ENCODE peak calls at places on chromosomes 6 and 20, in nine cellular contexts. F is endothelial cell, U is cardiac muscle cell, T is RWPE1, Y is prostate gland, O is GM12865, G is psoas muscle, J is AG04449, W is GM23338. P is an unnamed sample.

GRCh38 chr6:22656696-22657340 is 87.5 kb downstream of the HDGFL1 start:
- DNase-seq in F (no peak), U (no peak), T (no peak), Y (no peak), O (no peak), G (no peak), J (no peak), W (no peak), P (no peak)

GRCh38 chr6:127176175-127176574 is 57.7 kb downstream of the RSPO3 start:
- DNase-seq in F (no peak), U (no peak), T (no peak), Y (no peak), O (no peak), G (no peak), J (no peak), W (no peak), P (no peak)

GRCh38 chr20:39885975-39886649 is 802.9 kb downstream of the MAFB start:
- DNase-seq in F (peak), U (peak), T (peak), Y (peak), O (peak), G (peak), J (peak), W (peak), P (peak)

GRCh38 chr6:29071831-29072723 is 15.0 kb downstream of the OR2B3 start:
- DNase-seq in F (peak), U (peak), T (peak), Y (no peak), O (peak), G (no peak), J (no peak), W (peak), P (peak)

GRCh38 chr20:62427172-62428007 is at the start of gene RBBP8NL:
- DNase-seq in F (no peak), U (no peak), T (peak), Y (peak), O (no peak), G (no peak), J (no peak), W (peak), P (no peak)

GRCh38 chr20:9615766-9616454 is 101.5 kb downstream of the LAMP5 start:
- DNase-seq in F (no peak), U (no peak), T (no peak), Y (no peak), O (peak), G (no peak), J (no peak), W (no peak), P (no peak)

GRCh38 chr20:47338131-47338628 is 18.3 kb downstream of the ZMYND8 start:
- DNase-seq in F (no peak), U (no peak), T (no peak), Y (no peak), O (no peak), G (peak), J (no peak), W (no peak), P (no peak)

GRCh38 chr6:66094615-66095014 is 387.6 kb upstream of the EYS start:
- DNase-seq in F (no peak), U (no peak), T (no peak), Y (no peak), O (no peak), G (no peak), J (no peak), W (no peak), P (no peak)

GRCh38 chr20:18721716-18722115 is 91.9 kb upstream of the SCP2D1 start:
- DNase-seq in F (no peak), U (no peak), T (no peak), Y (no peak), O (no peak), G (no peak), J (no peak), W (no peak), P (no peak)

GRCh38 chr20:53677447-53678314 is 84.0 kb upstream of the ZNF217 start:
- DNase-seq in F (peak), U (peak), T (no peak), Y (no peak), O (no peak), G (no peak), J (no peak), W (peak), P (peak)

GRCh38 chr6:167152858-167153257 is 4.9 kb downstream of the GPR31 start:
- DNase-seq in F (no peak), U (no peak), T (no peak), Y (no peak), O (peak), G (no peak), J (no peak), W (no peak), P (no peak)

GRCh38 chr20:54662064-54662463 is 186.7 kb downstream of the DOK5 start:
- DNase-seq in F (no peak), U (no peak), T (no peak), Y (no peak), O (no peak), G (no peak), J (no peak), W (peak), P (no peak)

GRCh38 chr6:8435845-8436168 is 462 bp upstream of the SLC35B3 start:
- DNase-seq in F (no peak), U (no peak), T (peak), Y (no peak), O (no peak), G (no peak), J (no peak), W (no peak), P (no peak)

GRCh38 chr6:112235956-112236355 is 18.4 kb downstream of the LAMA4 start:
- DNase-seq in F (no peak), U (no peak), T (no peak), Y (no peak), O (peak), G (no peak), J (no peak), W (no peak), P (no peak)

GRCh38 chr20:37356387-37356786 is 10.4 kb downstream of the SRC start:
- DNase-seq in F (no peak), U (no peak), T (peak), Y (peak), O (no peak), G (peak), J (no peak), W (no peak), P (no peak)

GRCh38 chr20:58945967-58946631 is 35.0 kb upstream of the NELFCD start:
- DNase-seq in F (no peak), U (no peak), T (no peak), Y (no peak), O (no peak), G (no peak), J (no peak), W (no peak), P (no peak)

GRCh38 chr20:2137552-2138201 is 36.0 kb downstream of the STK35 start:
- DNase-seq in F (no peak), U (no peak), T (no peak), Y (no peak), O (no peak), G (no peak), J (peak), W (no peak), P (no peak)

GRCh38 chr6:53894086-53894485 is 99.3 kb downstream of the LRRC1 start:
- DNase-seq in F (no peak), U (no peak), T (peak), Y (no peak), O (peak), G (no peak), J (no peak), W (no peak), P (no peak)

GRCh38 chr6:51462896-51463679 is 624.3 kb downstream of the PKHD1 start:
- DNase-seq in F (no peak), U (no peak), T (no peak), Y (no peak), O (no peak), G (no peak), J (no peak), W (no peak), P (no peak)

GRCh38 chr20:34052414-34052813 is 58.7 kb downstream of the RALY start:
- DNase-seq in F (no peak), U (no peak), T (no peak), Y (no peak), O (no peak), G (no peak), J (no peak), W (no peak), P (no peak)

GRCh38 chr6:144343736-144344428 is 58.7 kb downstream of the UTRN start:
- DNase-seq in F (no peak), U (no peak), T (no peak), Y (no peak), O (peak), G (no peak), J (no peak), W (peak), P (no peak)

GRCh38 chr6:20931093-20931492 is 396.8 kb downstream of the CDKAL1 start:
- DNase-seq in F (no peak), U (no peak), T (no peak), Y (no peak), O (no peak), G (no peak), J (no peak), W (no peak), P (no peak)

GRCh38 chr20:33531047-33531877 is 41.4 kb downstream of the CBFA2T2 start:
- DNase-seq in F (no peak), U (peak), T (no peak), Y (no peak), O (peak), G (no peak), J (no peak), W (no peak), P (peak)

GRCh38 chr20:16434087-16434664 is 139.1 kb downstream of the KIF16B start:
- DNase-seq in F (peak), U (peak), T (peak), Y (no peak), O (peak), G (peak), J (no peak), W (peak), P (peak)

GRCh38 chr6:149443411-149444181 is 41.2 kb downstream of the ZC3H12D start:
- DNase-seq in F (no peak), U (no peak), T (no peak), Y (no peak), O (peak), G (no peak), J (peak), W (no peak), P (no peak)

GRCh38 chr6:160010067-160010466 is 41.2 kb downstream of the IGF2R start:
- DNase-seq in F (no peak), U (no peak), T (no peak), Y (no peak), O (no peak), G (peak), J (peak), W (no peak), P (no peak)

GRCh38 chr20:13041574-13042457 is 33.0 kb downstream of the SPTLC3 start:
- DNase-seq in F (no peak), U (no peak), T (no peak), Y (no peak), O (no peak), G (no peak), J (no peak), W (no peak), P (no peak)

GRCh38 chr20:36035720-36036119 is 67.3 kb downstream of the CNBD2 start:
- DNase-seq in F (no peak), U (no peak), T (peak), Y (no peak), O (no peak), G (no peak), J (no peak), W (no peak), P (no peak)

GRCh38 chr6:137677714-137678113 is 183.5 kb upstream of the OLIG3 start:
- DNase-seq in F (no peak), U (no peak), T (no peak), Y (no peak), O (no peak), G (peak), J (no peak), W (no peak), P (no peak)

GRCh38 chr6:128641701-128642100 is 121.3 kb upstream of the PTPRK start:
- DNase-seq in F (no peak), U (no peak), T (no peak), Y (no peak), O (no peak), G (no peak), J (no peak), W (no peak), P (no peak)

GRCh38 chr20:16821211-16822089 is 73.3 kb downstream of the OTOR start:
- DNase-seq in F (peak), U (peak), T (peak), Y (no peak), O (peak), G (no peak), J (no peak), W (peak), P (peak)

GRCh38 chr6:148524976-148525375 is 182.3 kb downstream of the SASH1 start:
- DNase-seq in F (no peak), U (no peak), T (no peak), Y (no peak), O (peak), G (no peak), J (no peak), W (no peak), P (no peak)

DNA sequence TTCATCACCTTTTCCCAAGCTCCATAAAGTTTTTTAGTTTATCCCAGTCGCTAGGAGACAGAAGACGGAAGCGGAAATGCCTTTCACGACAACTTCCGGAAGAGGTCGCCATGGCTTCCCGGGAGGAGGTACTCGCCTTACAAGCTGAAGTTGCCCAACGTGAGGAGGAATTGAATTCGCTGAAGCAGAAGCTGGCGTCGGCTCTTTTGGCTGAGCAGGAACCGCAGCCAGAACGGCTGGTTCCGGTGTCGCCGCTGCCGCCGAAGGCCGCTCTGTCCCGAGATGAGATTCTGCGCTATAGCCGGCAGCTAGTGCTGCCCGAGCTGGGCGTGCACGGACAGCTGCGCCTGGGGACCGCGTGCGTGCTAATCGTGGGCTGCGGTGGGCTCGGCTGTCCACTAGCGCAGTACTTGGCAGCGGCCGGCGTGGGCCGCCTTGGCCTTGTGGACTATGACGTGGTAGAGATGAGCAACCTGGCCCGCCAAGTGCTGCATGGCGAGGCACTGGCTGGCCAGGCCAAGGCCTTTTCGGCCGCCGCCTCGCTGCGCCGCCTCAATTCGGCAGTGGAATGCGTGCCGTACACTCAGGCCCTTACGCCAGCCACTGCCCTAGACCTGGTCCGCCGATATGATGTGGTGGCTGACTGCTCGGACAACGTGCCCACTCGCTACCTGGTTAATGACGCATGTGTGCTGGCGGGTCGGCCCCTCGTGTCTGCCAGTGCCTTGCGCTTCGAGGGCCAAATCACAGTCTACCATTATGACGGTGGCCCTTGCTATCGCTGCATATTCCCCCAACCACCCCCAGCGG is at the start of gene MOCS3:
- DNase-seq in F (peak), U (peak), T (peak), Y (peak), O (peak), G (peak), J (peak), W (peak), P (peak)
- TF ChIP-seq CTCF in F (no peak), U (no peak), T (no peak), Y (no peak), O (no peak), G (no peak), J (no peak), W (no peak), P (no peak)

GRCh38 chr6:109397020-109397419 is 14.8 kb upstream of the CD164 start:
- DNase-seq in F (no peak), U (no peak), T (no peak), Y (no peak), O (no peak), G (no peak), J (no peak), W (peak), P (no peak)
- TF ChIP-seq CTCF in F (no peak), U (peak), T (no peak), Y (no peak), O (no peak), G (peak), J (peak), W (peak), P (no peak)

GRCh38 chr6:18904681-18905080 is 517.5 kb downstream of the RNF144B start:
- DNase-seq in F (no peak), U (no peak), T (no peak), Y (no peak), O (no peak), G (no peak), J (no peak), W (no peak), P (no peak)
- TF ChIP-seq CTCF in F (no peak), U (no peak), T (no peak), Y (no peak), O (no peak), G (no peak), J (no peak), W (no peak), P (no peak)

DNA sequence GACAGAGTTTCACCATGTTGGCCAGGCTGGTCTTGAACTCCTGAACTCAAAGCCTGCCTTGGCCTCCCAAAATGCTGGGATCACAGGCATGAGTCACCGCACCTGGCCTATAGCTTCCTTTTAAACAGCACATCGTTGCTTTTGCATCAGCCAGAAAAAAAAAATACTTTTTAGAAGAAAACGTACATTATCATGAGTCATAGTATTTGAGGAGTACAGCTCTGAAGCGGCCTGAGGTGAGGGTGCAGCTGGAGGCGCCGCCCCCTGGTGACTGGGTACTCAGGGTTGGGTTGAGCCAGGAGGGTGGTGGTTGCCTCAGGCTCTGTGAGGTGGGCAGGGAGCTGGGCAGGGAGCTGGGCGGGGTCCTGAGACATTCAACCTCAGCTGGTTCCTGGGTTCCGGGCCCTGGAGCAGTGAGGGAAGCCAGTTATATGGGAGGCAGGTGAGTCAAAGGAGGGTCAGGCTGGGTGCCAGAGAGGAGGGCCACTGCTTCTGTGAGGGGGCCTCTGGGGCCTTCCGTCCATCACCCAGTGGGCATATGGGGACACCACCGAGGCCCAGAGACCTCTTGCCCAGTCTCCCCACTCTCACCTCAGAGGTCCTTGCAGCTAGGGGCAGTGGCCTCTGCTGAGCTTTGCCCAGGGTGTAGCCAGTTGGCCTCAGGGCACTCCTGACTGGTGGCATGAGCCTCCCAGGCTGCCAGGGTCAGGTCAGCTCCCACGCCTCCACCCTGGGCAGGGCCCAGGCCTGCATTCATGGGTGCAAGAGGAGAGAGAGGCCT is 11.7 kb upstream of the ID1 start:
- DNase-seq in F (no peak), U (no peak), T (peak), Y (no peak), O (no peak), G (no peak), J (no peak), W (no peak), P (no peak)
- TF ChIP-seq CTCF in F (no peak), U (peak), T (no peak), Y (no peak), O (no peak), G (no peak), J (peak), W (no peak), P (no peak)

GRCh38 chr6:91271807-91272206 is 684.9 kb upstream of the MAP3K7 start:
- DNase-seq in F (no peak), U (no peak), T (no peak), Y (no peak), O (no peak), G (no peak), J (no peak), W (no peak), P (no peak)

GRCh38 chr6:91273729-91274128 is 686.9 kb upstream of the MAP3K7 start:
- DNase-seq in F (no peak), U (no peak), T (no peak), Y (no peak), O (no peak), G (peak), J (no peak), W (no peak), P (no peak)

GRCh38 chr6:91278416-91278815 is 691.5 kb upstream of the MAP3K7 start:
- DNase-seq in F (no peak), U (no peak), T (peak), Y (no peak), O (no peak), G (no peak), J (no peak), W (no peak), P (no peak)

DNA sequence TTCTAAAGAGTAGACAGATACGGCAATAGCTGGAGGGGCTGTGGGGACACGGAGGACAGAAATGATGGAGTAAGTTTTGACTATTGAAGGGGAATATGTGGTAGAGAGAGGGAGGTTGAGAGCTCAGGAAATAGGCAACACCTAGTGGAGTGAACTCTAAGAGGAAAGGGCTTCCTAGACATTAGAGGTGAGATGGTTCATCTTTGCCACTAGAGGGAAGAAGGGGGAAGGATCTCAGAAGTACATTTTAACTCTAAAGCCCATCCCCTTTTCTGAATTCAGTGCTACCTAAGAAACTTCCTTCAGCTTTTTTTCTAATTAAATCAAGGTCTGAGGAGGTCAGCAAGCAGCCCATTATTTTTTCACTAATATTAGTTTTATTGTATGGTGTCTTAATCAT is 689.4 kb upstream of the MAP3K7 start:
- DNase-seq in F (no peak), U (peak), T (peak), Y (no peak), O (no peak), G (no peak), J (no peak), W (peak), P (no peak)
- TF ChIP-seq CTCF in F (no peak), U (no peak), T (no peak), Y (no peak), O (peak), G (no peak), J (peak), W (peak), P (peak)

GRCh38 chr6:10413850-10414765 is 766 bp downstream of the TFAP2A start:
- DNase-seq in F (no peak), U (no peak), T (peak), Y (peak), O (no peak), G (no peak), J (no peak), W (peak), P (peak)
- TF ChIP-seq CTCF in F (no peak), U (peak), T (peak), Y (no peak), O (peak), G (no peak), J (no peak), W (no peak), P (no peak)

DNA sequence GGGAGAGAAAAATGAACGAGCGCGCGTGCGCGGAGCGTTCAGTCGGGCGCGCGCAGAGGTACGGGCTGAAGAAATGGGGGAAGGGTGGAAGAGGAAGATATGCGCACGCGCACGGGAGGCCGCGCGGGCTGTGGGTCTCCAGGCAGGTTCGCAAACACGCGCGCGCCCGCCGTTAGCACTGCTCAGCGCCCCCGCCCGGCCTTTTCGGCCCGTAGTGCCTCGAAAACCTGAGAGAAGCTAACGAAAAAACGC is 393 bp downstream of the BCLAF1 start:
- DNase-seq in F (peak), U (peak), T (peak), Y (peak), O (peak), G (peak), J (peak), W (peak), P (peak)
- TF ChIP-seq CTCF in F (no peak), U (no peak), T (no peak), Y (no peak), O (no peak), G (no peak), J (no peak), W (no peak), P (no peak)

P was measured in nephron progenitor cell.